ENCODE peak calls at places on chromosomes 2 and 18, in ten cellular contexts. One of them, this sample, is unnamed.

GRCh38 chr2:25265802-25266201 is 75.9 kb downstream of the DNMT3A start:
- DNase-seq in tibial nerve: no peak
- DNase-seq in ovary: no peak
- DNase-seq in K562: peak; percentile 35
- DNase-seq in H1: no peak
- DNase-seq in transverse colon: no peak
- DNase-seq in sigmoid colon: no peak
- DNase-seq in GM12878: no peak
- DNase-seq in SK-N-SH: no peak
- DNase-seq in suprapubic skin: no peak
- DNase-seq in this sample: no peak

GRCh38 chr2:70988151-70988550 is 6.5 kb downstream of the TEX261 start:
- DNase-seq in tibial nerve: no peak
- DNase-seq in ovary: no peak
- DNase-seq in K562: no peak
- DNase-seq in H1: no peak
- DNase-seq in transverse colon: no peak
- DNase-seq in sigmoid colon: peak; percentile 63
- DNase-seq in GM12878: no peak
- DNase-seq in SK-N-SH: no peak
- DNase-seq in suprapubic skin: peak; percentile 52
- DNase-seq in this sample: no peak

GRCh38 chr18:67549946-67550345 is 33.4 kb upstream of the DSEL start:
- DNase-seq in tibial nerve: no peak
- DNase-seq in ovary: no peak
- DNase-seq in K562: no peak
- DNase-seq in H1: no peak
- DNase-seq in transverse colon: no peak
- DNase-seq in sigmoid colon: no peak
- DNase-seq in GM12878: no peak
- DNase-seq in SK-N-SH: no peak
- DNase-seq in suprapubic skin: no peak
- DNase-seq in this sample: no peak

GRCh38 chr2:96954490-96954846 is 31.9 kb downstream of the FAM178B start:
- DNase-seq in tibial nerve: no peak
- DNase-seq in ovary: no peak
- DNase-seq in K562: no peak
- DNase-seq in H1: no peak
- DNase-seq in transverse colon: no peak
- DNase-seq in sigmoid colon: no peak
- DNase-seq in GM12878: peak; percentile 39
- DNase-seq in SK-N-SH: no peak
- DNase-seq in suprapubic skin: no peak
- DNase-seq in this sample: no peak

GRCh38 chr2:135803276-135803675 is 33.7 kb downstream of the LCT start:
- DNase-seq in tibial nerve: no peak
- DNase-seq in ovary: no peak
- DNase-seq in K562: no peak
- DNase-seq in H1: no peak
- DNase-seq in transverse colon: no peak
- DNase-seq in sigmoid colon: no peak
- DNase-seq in GM12878: no peak
- DNase-seq in SK-N-SH: no peak
- DNase-seq in suprapubic skin: no peak
- DNase-seq in this sample: no peak

GRCh38 chr2:147711031-147711430 is 133.8 kb upstream of the ACVR2A start:
- DNase-seq in tibial nerve: no peak
- DNase-seq in ovary: no peak
- DNase-seq in K562: no peak
- DNase-seq in H1: no peak
- DNase-seq in transverse colon: no peak
- DNase-seq in sigmoid colon: no peak
- DNase-seq in GM12878: no peak
- DNase-seq in SK-N-SH: no peak
- DNase-seq in suprapubic skin: no peak
- DNase-seq in this sample: no peak

GRCh38 chr2:217106650-217107014 is 246.8 kb upstream of the TNP1 start:
- DNase-seq in tibial nerve: no peak
- DNase-seq in ovary: no peak
- DNase-seq in K562: peak; percentile 32
- DNase-seq in H1: peak; percentile 51
- DNase-seq in transverse colon: no peak
- DNase-seq in sigmoid colon: no peak
- DNase-seq in GM12878: no peak
- DNase-seq in SK-N-SH: no peak
- DNase-seq in suprapubic skin: no peak
- DNase-seq in this sample: no peak

GRCh38 chr2:39870871-39871270 is 91.8 kb upstream of the THUMPD2 start:
- DNase-seq in tibial nerve: no peak
- DNase-seq in ovary: no peak
- DNase-seq in K562: no peak
- DNase-seq in H1: no peak
- DNase-seq in transverse colon: no peak
- DNase-seq in sigmoid colon: no peak
- DNase-seq in GM12878: no peak
- DNase-seq in SK-N-SH: no peak
- DNase-seq in suprapubic skin: no peak
- DNase-seq in this sample: no peak

DNA sequence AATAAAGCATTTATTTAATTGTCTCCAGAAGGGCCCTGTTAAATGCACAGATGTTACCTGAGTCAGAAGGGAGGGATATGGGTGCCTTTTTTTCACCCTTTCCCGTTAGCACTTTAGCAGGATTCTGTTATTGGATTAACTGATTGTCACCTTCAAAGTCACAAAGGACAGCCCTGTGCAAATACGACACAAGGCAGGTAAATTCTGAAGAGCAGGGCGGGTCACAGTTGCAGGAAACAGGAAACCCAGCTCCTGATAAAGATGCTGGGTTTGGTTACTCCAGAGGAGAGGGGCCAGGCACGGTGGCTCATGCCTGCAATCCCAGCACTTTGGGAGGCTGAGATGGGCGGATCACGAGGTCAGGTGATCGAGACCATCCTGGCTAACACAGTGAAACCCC is 11.4 kb upstream of the PKDCC start:
- DNase-seq in tibial nerve: no peak
- DNase-seq in ovary: no peak
- DNase-seq in K562: no peak
- DNase-seq in H1: no peak
- DNase-seq in transverse colon: no peak
- DNase-seq in sigmoid colon: no peak
- DNase-seq in GM12878: no peak
- DNase-seq in SK-N-SH: no peak
- DNase-seq in suprapubic skin: no peak
- DNase-seq in this sample: no peak
- TF ChIP-seq EP300 in tibial nerve: no peak
- TF ChIP-seq EP300 in ovary: no peak
- TF ChIP-seq EP300 in K562: no peak
- TF ChIP-seq EP300 in H1: no peak
- TF ChIP-seq EP300 in transverse colon: no peak
- TF ChIP-seq EP300 in sigmoid colon: no peak
- TF ChIP-seq EP300 in GM12878: no peak
- TF ChIP-seq EP300 in SK-N-SH: no peak
- TF ChIP-seq EP300 in suprapubic skin: no peak
- TF ChIP-seq EP300 in this sample: no peak

DNA sequence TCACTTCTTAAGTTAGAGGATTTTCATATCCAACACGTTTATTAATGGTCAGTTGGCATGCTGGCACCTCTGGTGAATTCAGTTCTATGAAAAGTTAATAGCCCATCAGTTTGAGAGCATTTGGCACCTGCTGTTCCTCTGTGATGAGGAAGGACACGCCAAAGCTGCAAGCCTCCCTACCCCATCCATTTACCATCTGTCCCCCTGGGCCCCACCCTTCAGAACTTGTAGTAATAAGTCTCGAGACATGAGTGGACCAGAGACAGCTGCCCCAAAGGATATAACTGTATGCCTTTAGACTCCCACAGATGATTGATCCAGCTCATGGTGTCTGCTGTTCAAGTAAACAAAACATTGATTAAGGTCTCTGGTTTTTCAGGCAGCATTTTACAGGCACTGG is 6.3 kb downstream of the OST4 start:
- DNase-seq in tibial nerve: no peak
- DNase-seq in ovary: no peak
- DNase-seq in K562: no peak
- DNase-seq in H1: no peak
- DNase-seq in transverse colon: no peak
- DNase-seq in sigmoid colon: no peak
- DNase-seq in GM12878: no peak
- DNase-seq in SK-N-SH: no peak
- DNase-seq in suprapubic skin: no peak
- DNase-seq in this sample: no peak
- H3K36me3 ChIP-seq in tibial nerve: no peaks in the 10 kb centered on the region
- H3K36me3 ChIP-seq in ovary: no peaks in the 10 kb centered on the region
- H3K36me3 ChIP-seq in K562: peaks cover 57% of the 10 kb centered on the region
- H3K36me3 ChIP-seq in H1: peaks cover 21% of the 10 kb centered on the region
- H3K36me3 ChIP-seq in transverse colon: no peaks in the 10 kb centered on the region
- H3K36me3 ChIP-seq in sigmoid colon: no peaks in the 10 kb centered on the region
- H3K36me3 ChIP-seq in GM12878: peaks cover 24% of the 10 kb centered on the region
- H3K36me3 ChIP-seq in SK-N-SH: peaks cover 47% of the 10 kb centered on the region
- H3K36me3 ChIP-seq in suprapubic skin: peaks cover 33% of the 10 kb centered on the region
- H3K36me3 ChIP-seq in this sample: peaks cover 58% of the 10 kb centered on the region

GRCh38 chr2:128235581-128235980 is 83.1 kb downstream of the HS6ST1 start:
- DNase-seq in tibial nerve: no peak
- DNase-seq in ovary: no peak
- DNase-seq in K562: no peak
- DNase-seq in H1: no peak
- DNase-seq in transverse colon: no peak
- DNase-seq in sigmoid colon: no peak
- DNase-seq in GM12878: no peak
- DNase-seq in SK-N-SH: no peak
- DNase-seq in suprapubic skin: no peak
- DNase-seq in this sample: no peak

GRCh38 chr2:128232965-128233789 is 85.5 kb downstream of the HS6ST1 start:
- DNase-seq in tibial nerve: peak; percentile 73
- DNase-seq in ovary: peak; percentile 86
- DNase-seq in K562: peak; percentile 88
- DNase-seq in H1: peak; percentile 93
- DNase-seq in transverse colon: peak; percentile 92
- DNase-seq in sigmoid colon: peak; percentile 92
- DNase-seq in GM12878: peak; percentile 17
- DNase-seq in SK-N-SH: peak; percentile 97
- DNase-seq in suprapubic skin: peak; percentile 87
- DNase-seq in this sample: peak; percentile 91

GRCh38 chr2:128234613-128235012 is 84.1 kb downstream of the HS6ST1 start:
- DNase-seq in tibial nerve: no peak
- DNase-seq in ovary: no peak
- DNase-seq in K562: no peak
- DNase-seq in H1: no peak
- DNase-seq in transverse colon: no peak
- DNase-seq in sigmoid colon: no peak
- DNase-seq in GM12878: no peak
- DNase-seq in SK-N-SH: peak; percentile 32
- DNase-seq in suprapubic skin: no peak
- DNase-seq in this sample: no peak

GRCh38 chr2:128236491-128237035 is 82.1 kb downstream of the HS6ST1 start:
- DNase-seq in tibial nerve: no peak
- DNase-seq in ovary: no peak
- DNase-seq in K562: no peak
- DNase-seq in H1: no peak
- DNase-seq in transverse colon: no peak
- DNase-seq in sigmoid colon: no peak
- DNase-seq in GM12878: no peak
- DNase-seq in SK-N-SH: no peak
- DNase-seq in suprapubic skin: no peak
- DNase-seq in this sample: no peak

GRCh38 chr2:128233790-128234395 is 84.8 kb downstream of the HS6ST1 start:
- DNase-seq in tibial nerve: no peak
- DNase-seq in ovary: no peak
- DNase-seq in K562: no peak
- DNase-seq in H1: no peak
- DNase-seq in transverse colon: no peak
- DNase-seq in sigmoid colon: no peak
- DNase-seq in GM12878: no peak
- DNase-seq in SK-N-SH: no peak
- DNase-seq in suprapubic skin: no peak
- DNase-seq in this sample: no peak
- TF ChIP-seq CTCF in tibial nerve: no peak
- TF ChIP-seq CTCF in ovary: no peak
- TF ChIP-seq CTCF in K562: no peak
- TF ChIP-seq CTCF in H1: no peak
- TF ChIP-seq CTCF in transverse colon: peak; percentile 18
- TF ChIP-seq CTCF in sigmoid colon: no peak
- TF ChIP-seq CTCF in GM12878: no peak
- TF ChIP-seq CTCF in SK-N-SH: no peak
- TF ChIP-seq CTCF in suprapubic skin: no peak
- TF ChIP-seq CTCF in this sample: no peak

DNA sequence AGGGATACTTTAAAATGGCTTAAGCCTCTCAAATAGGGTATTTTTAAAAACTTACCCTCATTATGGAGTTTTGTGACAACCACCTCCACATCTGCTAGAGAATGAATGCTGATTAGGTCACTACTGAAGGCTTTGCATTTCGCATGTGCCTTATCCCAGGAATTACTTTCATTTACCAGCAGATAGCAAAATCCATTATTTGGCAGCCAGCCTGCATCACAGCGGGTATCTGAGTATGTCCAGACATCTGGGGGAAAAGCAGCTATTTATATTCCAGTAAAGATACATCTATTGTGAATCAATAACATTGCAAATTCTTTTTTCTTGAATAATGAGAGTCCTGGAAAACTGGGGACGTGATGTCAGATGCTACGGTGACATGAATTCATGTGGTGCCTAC is 84.1 kb upstream of the CD302 start:
- DNase-seq in tibial nerve: no peak
- DNase-seq in ovary: no peak
- DNase-seq in K562: no peak
- DNase-seq in H1: no peak
- DNase-seq in transverse colon: no peak
- DNase-seq in sigmoid colon: no peak
- DNase-seq in GM12878: no peak
- DNase-seq in SK-N-SH: peak; percentile 33
- DNase-seq in suprapubic skin: no peak
- DNase-seq in this sample: no peak
- TF ChIP-seq EP300 in tibial nerve: no peak
- TF ChIP-seq EP300 in ovary: no peak
- TF ChIP-seq EP300 in K562: no peak
- TF ChIP-seq EP300 in H1: no peak
- TF ChIP-seq EP300 in transverse colon: no peak
- TF ChIP-seq EP300 in sigmoid colon: no peak
- TF ChIP-seq EP300 in GM12878: no peak
- TF ChIP-seq EP300 in SK-N-SH: no peak
- TF ChIP-seq EP300 in suprapubic skin: no peak
- TF ChIP-seq EP300 in this sample: no peak

DNA sequence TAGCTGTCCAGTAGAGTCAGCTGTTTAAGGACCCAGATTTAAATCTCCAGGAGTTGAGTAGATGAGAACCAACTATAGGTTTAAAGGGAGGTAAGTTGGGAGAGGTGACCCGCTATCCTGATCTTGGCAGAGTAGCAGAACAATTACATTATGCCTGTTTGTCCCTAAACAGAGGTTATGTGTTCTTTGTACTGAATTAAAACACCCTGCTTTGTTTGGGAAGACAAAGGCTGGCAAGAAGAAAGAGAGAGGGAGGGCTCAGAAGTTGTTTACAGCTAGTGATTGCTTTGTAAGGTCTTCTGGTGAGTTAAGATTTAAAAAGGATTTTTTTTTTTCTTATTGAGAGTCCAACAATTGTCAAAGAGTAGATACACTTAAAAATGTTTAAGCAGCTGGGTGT is 37.3 kb downstream of the USP14 start:
- DNase-seq in tibial nerve: no peak
- DNase-seq in ovary: no peak
- DNase-seq in K562: no peak
- DNase-seq in H1: no peak
- DNase-seq in transverse colon: no peak
- DNase-seq in sigmoid colon: no peak
- DNase-seq in GM12878: no peak
- DNase-seq in SK-N-SH: no peak
- DNase-seq in suprapubic skin: no peak
- DNase-seq in this sample: no peak
- H3K36me3 ChIP-seq in tibial nerve: no peaks in the 10 kb centered on the region
- H3K36me3 ChIP-seq in ovary: no peaks in the 10 kb centered on the region
- H3K36me3 ChIP-seq in K562: peaks cover 82% of the 10 kb centered on the region
- H3K36me3 ChIP-seq in H1: peaks cover 18% of the 10 kb centered on the region
- H3K36me3 ChIP-seq in transverse colon: no peaks in the 10 kb centered on the region
- H3K36me3 ChIP-seq in sigmoid colon: peaks cover 5% of the 10 kb centered on the region
- H3K36me3 ChIP-seq in GM12878: peaks cover 16% of the 10 kb centered on the region
- H3K36me3 ChIP-seq in SK-N-SH: peaks cover 40% of the 10 kb centered on the region
- H3K36me3 ChIP-seq in suprapubic skin: peaks cover 36% of the 10 kb centered on the region
- H3K36me3 ChIP-seq in this sample: peaks cover 7% of the 10 kb centered on the region

This sample was measured in stomach.